ENCODE peak calls at places on chromosomes 13 and 19, in seven cellular contexts. D, I, B, C, G, Y and Z are unnamed samples.

GRCh38 chr13:40190656-40191100 is 475.8 kb downstream of the FOXO1 start:
- DNase-seq in B (no peak), D (peak), Y (peak), C (peak), G (peak), I (peak), Z (peak)

GRCh38 chr19:42501733-42502132 is 26.5 kb downstream of the CEACAM1 start:
- DNase-seq in B (no peak), I (no peak), Y (no peak), C (no peak), D (no peak), G (no peak), Z (no peak)

GRCh38 chr13:51422484-51422883 is 30.4 kb downstream of the INTS6 start:
- DNase-seq in B (no peak), C (no peak), G (no peak), D (no peak), Y (no peak), I (no peak), Z (no peak)

GRCh38 chr19:57241181-57241580 is 749 bp downstream of the ZNF805 start:
- DNase-seq in G (no peak), C (no peak), B (no peak), D (no peak), I (no peak), Y (no peak), Z (no peak)

GRCh38 chr13:23718916-23719470 is 148.8 kb downstream of the TNFRSF19 start:
- DNase-seq in C (no peak), I (no peak), Y (no peak), G (no peak), B (no peak), D (no peak), Z (no peak)

GRCh38 chr13:26719356-26719945 is 41.1 kb downstream of the GPR12 start:
- DNase-seq in G (no peak), I (no peak), Y (no peak), D (no peak), B (no peak), C (no peak), Z (no peak)

GRCh38 chr13:106527806-106528205 is 7.7 kb downstream of the EFNB2 start:
- DNase-seq in G (no peak), C (no peak), Y (no peak), B (no peak), D (no peak), I (no peak), Z (no peak)

GRCh38 chr19:29544656-29545360 is 19.0 kb downstream of the VSTM2B start:
- DNase-seq in D (no peak), B (no peak), I (no peak), Y (no peak), C (no peak), G (no peak), Z (no peak)

GRCh38 chr19:45464861-45465427 is 2.9 kb upstream of the FOSB start:
- DNase-seq in B (no peak), C (no peak), D (no peak), I (no peak), G (no peak), Y (no peak), Z (no peak)

GRCh38 chr13:58343081-58343480 is 711.5 kb downstream of the PCDH17 start:
- DNase-seq in C (no peak), D (no peak), G (no peak), I (no peak), B (no peak), Y (no peak), Z (no peak)

GRCh38 chr13:24893863-24894262 is 129.9 kb downstream of the RNF17 start:
- DNase-seq in B (no peak), Y (no peak), G (no peak), C (no peak), D (no peak), I (no peak), Z (no peak)

GRCh38 chr13:44748439-44748838 is 172.3 kb upstream of the TSC22D1 start:
- DNase-seq in I (no peak), D (no peak), C (no peak), Y (no peak), G (no peak), B (no peak), Z (no peak)

GRCh38 chr13:49869514-49869913 is 66.6 kb downstream of the SPRYD7 start:
- DNase-seq in G (no peak), B (no peak), I (no peak), C (no peak), D (no peak), Y (no peak), Z (peak)

GRCh38 chr13:102814793-102815192 is 15.9 kb downstream of the BIVM start:
- DNase-seq in I (no peak), Y (no peak), D (no peak), G (no peak), B (no peak), C (no peak), Z (no peak)

GRCh38 chr19:17091758-17092333 is 16.3 kb downstream of the MYO9B start:
- DNase-seq in C (no peak), I (peak), D (no peak), Y (peak), B (no peak), G (no peak), Z (no peak)

GRCh38 chr13:39684531-39685137 is 29.2 kb downstream of the COG6 start:
- DNase-seq in D (no peak), B (peak), Y (no peak), I (peak), C (no peak), G (peak), Z (no peak)

GRCh38 chr19:2491130-2491801 is 15.3 kb downstream of the GADD45B start:
- DNase-seq in C (no peak), Y (no peak), I (no peak), B (no peak), G (no peak), D (no peak), Z (peak)